ENCODE peak calls at places on chromosomes 13 and 19, in four cellular contexts. T is RWPE1, M is AG04450, I is H9. H is an unnamed sample.

GRCh38 chr13:38166121-38166520 is 183.5 kb upstream of the UFM1 start:
- DNase-seq in T (no peak), M (no peak), I (no peak), H (no peak)

GRCh38 chr13:74114641-74115040 is 19.6 kb downstream of the KLF12 start:
- DNase-seq in T (no peak), M (no peak), I (no peak), H (no peak)

GRCh38 chr13:42497798-42498197 is 76.2 kb upstream of the TNFSF11 start:
- DNase-seq in T (peak; percentile 77), M (no peak), I (no peak), H (peak; percentile 84)

GRCh38 chr19:4449022-4449825 is 8.4 kb downstream of the UBXN6 start:
- DNase-seq in T (no peak), M (no peak), I (peak; percentile 31), H (no peak)

GRCh38 chr13:35260316-35260715 is 216.2 kb downstream of the MAB21L1 start:
- DNase-seq in T (no peak), M (no peak), I (no peak), H (no peak)

GRCh38 chr13:58949646-58950045 is 1214.1 kb downstream of the DIAPH3 start:
- DNase-seq in T (no peak), M (no peak), I (no peak), H (no peak)

GRCh38 chr13:32432856-32433255 is 4.9 kb upstream of the N4BP2L1 start:
- DNase-seq in T (peak; percentile 48), M (no peak), I (no peak), H (peak; percentile 56)

GRCh38 chr19:56324425-56324824 is 9.8 kb upstream of the ZSCAN5A start:
- DNase-seq in T (no peak), M (no peak), I (no peak), H (no peak)

GRCh38 chr13:94195715-94196114 is 283.8 kb downstream of the DCT start:
- DNase-seq in T (no peak), M (peak; percentile 84), I (no peak), H (peak; percentile 12)
- H3K27ac ChIP-seq in T (no peak overlapping the region), M (no peak overlapping the region), I (no peak overlapping the region), H (no peak overlapping the region)

DNA sequence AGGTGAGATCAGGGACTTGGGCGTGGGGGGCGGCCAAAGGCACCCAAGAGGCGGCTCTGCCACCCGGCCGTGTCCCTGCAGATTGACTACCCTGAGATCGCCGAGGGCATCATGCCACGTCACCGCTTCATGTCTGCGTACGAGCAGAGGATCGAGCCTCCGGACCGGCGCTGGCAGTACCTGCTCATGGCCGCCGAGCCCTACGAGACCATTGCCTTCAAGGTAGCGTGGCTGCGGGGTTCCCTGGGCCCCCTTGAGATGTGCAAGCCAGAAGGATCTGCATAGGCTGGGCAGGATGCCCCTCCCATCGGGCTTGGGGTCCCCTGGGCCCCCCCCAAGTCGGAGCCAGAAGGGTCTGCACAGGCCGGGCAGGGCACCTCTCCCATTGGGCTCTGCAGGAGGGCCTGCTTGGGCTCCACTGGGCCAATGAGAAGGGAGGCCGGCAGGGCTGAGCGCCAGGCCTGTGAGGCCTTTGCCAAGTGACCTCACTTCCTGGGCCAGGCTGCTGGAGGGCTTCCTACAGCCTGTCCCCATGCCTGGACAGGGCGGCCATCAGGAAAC is 2.2 kb upstream of the AMH start:
- DNase-seq in T (no peak), M (no peak), I (no peak), H (no peak)
- H3K27ac ChIP-seq in T (peak overlapping the region; percentile 68), M (no peak overlapping the region), I (no peak overlapping the region), H (no peak overlapping the region)

GRCh38 chr13:29527511-29527910 is 68.0 kb downstream of the SLC7A1 start:
- DNase-seq in T (no peak), M (no peak), I (no peak), H (no peak)

GRCh38 chr13:29526741-29527140 is 68.7 kb downstream of the SLC7A1 start:
- DNase-seq in T (no peak), M (no peak), I (no peak), H (no peak)

GRCh38 chr13:29527916-29528315 is 67.6 kb downstream of the SLC7A1 start:
- DNase-seq in T (no peak), M (no peak), I (no peak), H (no peak)

GRCh38 chr13:29532136-29532535 is 63.4 kb downstream of the SLC7A1 start:
- DNase-seq in T (no peak), M (no peak), I (no peak), H (no peak)

GRCh38 chr13:29529755-29530154 is 65.7 kb downstream of the SLC7A1 start:
- DNase-seq in T (no peak), M (no peak), I (no peak), H (no peak)
- H3K27ac ChIP-seq in T (no peak overlapping the region), M (no peak overlapping the region), I (no peak overlapping the region), H (no peak overlapping the region)

GRCh38 chr19:46633130-46633529 is 2.9 kb downstream of the GNG8 start:
- DNase-seq in T (no peak), M (no peak), I (no peak), H (no peak)
- H3K27ac ChIP-seq in T (no peak overlapping the region), M (no peak overlapping the region), I (no peak overlapping the region), H (no peak overlapping the region)

GRCh38 chr13:22748866-22749586 is 431.8 kb upstream of the SGCG start:
- DNase-seq in T (no peak), M (no peak), I (no peak), H (no peak)

GRCh38 chr13:22744688-22745452 is 435.9 kb upstream of the SGCG start:
- DNase-seq in T (no peak), M (no peak), I (peak; percentile 36), H (no peak)

GRCh38 chr13:22749626-22750025 is 431.2 kb upstream of the SGCG start:
- DNase-seq in T (no peak), M (no peak), I (no peak), H (no peak)
- H3K27ac ChIP-seq in T (no peak overlapping the region), M (no peak overlapping the region), I (no peak overlapping the region), H (no peak overlapping the region)

DNA sequence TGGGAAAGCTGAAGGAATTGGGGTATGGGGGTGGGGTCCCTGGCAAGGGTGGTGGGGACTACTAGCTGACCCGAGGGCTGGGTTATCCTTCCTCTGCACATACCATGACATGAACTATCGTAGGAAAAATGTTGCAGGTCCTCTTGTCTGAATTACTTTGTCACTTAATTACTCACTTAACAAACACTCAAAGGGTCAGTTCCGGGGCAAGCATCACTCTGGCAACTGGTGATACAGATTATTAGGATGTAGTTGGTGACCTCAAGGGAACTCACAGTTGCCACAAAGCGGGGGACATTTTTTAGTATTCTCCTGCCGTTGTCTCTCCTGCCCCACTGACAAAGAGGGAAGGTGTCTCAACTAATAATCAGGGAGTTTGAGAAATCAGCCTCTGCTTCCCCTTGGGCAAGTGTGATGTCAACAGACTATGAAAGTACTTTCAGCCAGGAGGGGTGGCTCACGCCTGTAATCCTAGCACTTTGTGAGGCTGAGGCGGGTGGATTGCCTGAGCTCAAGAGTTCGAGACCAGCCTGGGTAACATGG is 10.4 kb downstream of the DNAJB1 start:
- DNase-seq in T (no peak), M (no peak), I (no peak), H (no peak)
- H3K27ac ChIP-seq in T (peak overlapping the region; percentile 100), M (peak overlapping the region; percentile 47), I (no peak overlapping the region), H (peak overlapping the region; percentile 98)

DNA sequence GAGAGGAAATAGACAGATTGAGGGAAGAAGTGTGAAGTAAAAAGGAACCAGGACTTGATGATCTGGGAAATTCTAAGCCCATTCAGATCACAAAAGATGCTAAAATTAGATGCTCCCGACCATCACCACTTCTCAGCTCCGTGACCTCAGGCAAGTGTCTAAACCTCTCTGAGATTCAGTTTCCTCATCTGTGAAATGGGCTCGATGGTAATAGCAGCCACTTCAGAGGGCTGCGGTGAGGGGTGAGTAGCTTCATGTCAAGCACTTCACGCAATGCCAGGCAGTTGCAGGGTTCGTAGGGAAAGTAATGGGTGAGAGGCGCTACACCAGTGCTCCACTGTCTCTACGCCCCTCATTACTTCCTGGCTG is 9.0 kb upstream of the NFIC start:
- DNase-seq in T (no peak), M (no peak), I (no peak), H (no peak)
- H3K27ac ChIP-seq in T (peak overlapping the region; percentile 93), M (no peak overlapping the region), I (no peak overlapping the region), H (no peak overlapping the region)

H was measured in epithelial cell of prostate.